ENCODE peak calls at places on chromosomes 4 and X, in four cellular contexts. F is A549, C is K562, R is GM12878. O is an unnamed sample.

GRCh38 chr4:87557348-87557747 is 28.2 kb upstream of the SPARCL1 start:
- DNase-seq in F (no peak), C (no peak), R (no peak), O (no peak)

GRCh38 chrX:56793112-56793430 is 64.0 kb downstream of the NBDY start:
- DNase-seq in F (no peak), C (no peak), R (no peak), O (no peak)

GRCh38 chrX:19849433-19850190 is 37.8 kb downstream of the SH3KBP1 start:
- DNase-seq in F (no peak), C (no peak), R (peak; percentile 67), O (no peak)

GRCh38 chr4:113739197-113739596 is 22.3 kb downstream of the CAMK2D start:
- DNase-seq in F (no peak), C (no peak), R (no peak), O (no peak)

GRCh38 chr4:57191523-57192034 is 81.4 kb upstream of the IGFBP7 start:
- DNase-seq in F (no peak), C (no peak), R (no peak), O (no peak)

GRCh38 chr4:106365613-106366012 is 3.0 kb downstream of the GIMD1 start:
- DNase-seq in F (peak; percentile 24), C (no peak), R (no peak), O (peak; percentile 89)

GRCh38 chr4:128583753-128584712 is 225.5 kb upstream of the JADE1 start:
- DNase-seq in F (no peak), C (no peak), R (no peak), O (no peak)

GRCh38 chr4:22573198-22573597 is 57.3 kb upstream of the ADGRA3 start:
- DNase-seq in F (no peak), C (no peak), R (no peak), O (no peak)

GRCh38 chr4:114281561-114281960 is 302.1 kb upstream of the ARSJ start:
- DNase-seq in F (no peak), C (no peak), R (no peak), O (no peak)

GRCh38 chrX:135737361-135738071 is 24.1 kb downstream of the CT45A1 start:
- DNase-seq in F (no peak), C (no peak), R (no peak), O (no peak)

GRCh38 chr4:38623260-38623659 is 40.7 kb upstream of the KLF3 start:
- DNase-seq in F (no peak), C (no peak), R (no peak), O (no peak)

GRCh38 chrX:34656842-34657780 is at the start of gene TMEM47:
- DNase-seq in F (peak; percentile 40), C (peak; percentile 42), R (no peak), O (no peak)

GRCh38 chrX:72031634-72032033 is 100.1 kb downstream of the RTL5 start:
- DNase-seq in F (no peak), C (no peak), R (no peak), O (no peak)

GRCh38 chr4:88792268-88792781 is 94.7 kb upstream of the NAP1L5 start:
- DNase-seq in F (peak; percentile 5), C (no peak), R (peak; percentile 16), O (peak; percentile 9)

GRCh38 chrX:103846395-103846794 is 14.3 kb upstream of the RAB9B start:
- DNase-seq in F (no peak), C (no peak), R (no peak), O (no peak)

GRCh38 chrX:103847174-103847870 is 15.3 kb upstream of the RAB9B start:
- DNase-seq in F (no peak), C (no peak), R (no peak), O (no peak)

GRCh38 chrX:103849558-103849957 is 17.5 kb upstream of the RAB9B start:
- DNase-seq in F (no peak), C (no peak), R (no peak), O (no peak)

GRCh38 chrX:103839404-103839803 is 7.3 kb upstream of the RAB9B start:
- DNase-seq in F (no peak), C (no peak), R (no peak), O (no peak)

DNA sequence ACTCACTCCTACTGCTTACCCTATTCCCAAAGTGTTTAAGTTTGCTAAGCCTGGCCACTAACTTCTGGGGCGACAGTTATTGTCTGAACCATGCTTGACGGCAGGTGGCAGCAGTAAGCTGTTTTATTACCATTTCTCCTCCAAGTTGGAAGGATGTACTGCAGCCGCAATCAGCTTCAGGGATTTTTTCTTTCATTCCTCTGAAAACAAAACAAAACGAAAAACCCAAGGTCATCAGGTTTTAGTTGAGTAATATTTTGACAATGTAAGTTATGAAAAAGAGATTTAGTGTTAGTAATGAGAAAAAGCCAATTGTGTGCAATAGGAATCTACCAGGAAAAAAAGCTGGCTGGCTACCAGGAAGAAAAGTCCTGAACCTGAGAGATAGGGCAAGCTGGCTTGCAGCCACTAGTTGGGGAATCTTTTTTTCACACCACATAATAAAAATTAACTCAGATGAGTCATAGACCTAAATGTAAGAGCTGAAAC is 13.2 kb upstream of the RAB9B start:
- DNase-seq in F (peak; percentile 44), C (peak; percentile 32), R (peak; percentile 33), O (peak; percentile 10)
- TF ChIP-seq CHD4 in F (no peak), C (no peak), R (no peak), O (no peak)

GRCh38 chr4:155679343-155679742 is 12.7 kb downstream of the GUCY1A1 start:
- DNase-seq in F (no peak), C (no peak), R (no peak), O (no peak)
- TF ChIP-seq CHD4 in F (no peak), C (no peak), R (no peak), O (no peak)

GRCh38 chr4:96102541-96103018 is 262.7 kb downstream of the PDHA2 start:
- DNase-seq in F (no peak), C (no peak), R (no peak), O (no peak)
- TF ChIP-seq CHD4 in F (no peak), C (no peak), R (no peak), O (no peak)

GRCh38 chr4:7415927-7416686 is 18.6 kb downstream of the PSAPL1 start:
- DNase-seq in F (no peak), C (no peak), R (no peak), O (no peak)
- TF ChIP-seq CHD4 in F (no peak), C (no peak), R (no peak), O (no peak)

GRCh38 chr4:24226667-24227066 is 336.8 kb upstream of the PPARGC1A start:
- DNase-seq in F (no peak), C (no peak), R (no peak), O (no peak)

GRCh38 chr4:24228692-24229091 is 338.8 kb upstream of the PPARGC1A start:
- DNase-seq in F (no peak), C (no peak), R (no peak), O (no peak)

GRCh38 chr4:24224446-24224845 is 334.6 kb upstream of the PPARGC1A start:
- DNase-seq in F (no peak), C (no peak), R (no peak), O (peak; percentile 7)

GRCh38 chr4:24229976-24230375 is 340.1 kb upstream of the PPARGC1A start:
- DNase-seq in F (no peak), C (no peak), R (no peak), O (no peak)

GRCh38 chr4:24226018-24226417 is 336.2 kb upstream of the PPARGC1A start:
- DNase-seq in F (no peak), C (no peak), R (no peak), O (no peak)
- TF ChIP-seq CHD4 in F (no peak), C (no peak), R (no peak), O (no peak)

DNA sequence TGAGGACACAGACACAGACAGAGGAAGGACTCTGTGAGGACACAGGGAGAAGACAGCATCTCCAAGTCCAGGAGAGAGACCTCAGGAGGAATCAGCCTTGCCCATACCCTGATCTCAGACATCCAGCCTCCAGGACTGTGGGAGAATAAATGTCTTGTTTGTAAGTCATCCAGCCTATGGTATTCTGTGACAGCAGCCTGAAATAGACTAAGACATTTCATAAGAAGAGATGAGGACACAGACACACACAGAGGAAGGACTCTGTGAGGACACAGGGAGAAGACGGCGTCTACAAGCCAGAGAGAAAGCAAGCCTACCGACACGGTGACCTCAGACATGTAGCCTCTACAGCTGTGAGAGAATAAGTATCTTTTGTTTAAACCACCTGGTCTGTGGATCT is 112.1 kb downstream of the DHRSX start:
- DNase-seq in F (no peak), C (no peak), R (no peak), O (no peak)
- TF ChIP-seq CHD4 in F (no peak), C (no peak), R (no peak), O (no peak)

GRCh38 chr4:42341518-42342026 is 55.7 kb upstream of the SHISA3 start:
- DNase-seq in F (no peak), C (no peak), R (no peak), O (no peak)
- TF ChIP-seq CHD4 in F (no peak), C (no peak), R (no peak), O (no peak)

GRCh38 chrX:46912098-46912672 is at the start of gene JADE3:
- DNase-seq in F (peak; percentile 61), C (peak; percentile 70), R (no peak), O (peak; percentile 55)

GRCh38 chrX:46916273-46916672 is 4.1 kb downstream of the JADE3 start:
- DNase-seq in F (no peak), C (no peak), R (no peak), O (no peak)

GRCh38 chrX:46912673-46913491 is 661 bp downstream of the JADE3 start:
- DNase-seq in F (peak; percentile 75), C (peak; percentile 18), R (no peak), O (peak; percentile 39)

GRCh38 chrX:46910415-46910814 is 1.8 kb upstream of the JADE3 start:
- DNase-seq in F (no peak), C (no peak), R (no peak), O (no peak)

GRCh38 chrX:46913710-46914109 is 1.5 kb downstream of the JADE3 start:
- DNase-seq in F (no peak), C (no peak), R (no peak), O (peak; percentile 39)
- TF ChIP-seq CHD4 in F (no peak), C (no peak), R (no peak), O (no peak)

GRCh38 chr4:5888222-5888701 is 4.6 kb downstream of the CRMP1 start:
- DNase-seq in F (no peak), C (peak; percentile 17), R (no peak), O (no peak)

GRCh38 chr4:5888706-5889696 is 3.9 kb downstream of the CRMP1 start:
- DNase-seq in F (no peak), C (no peak), R (no peak), O (no peak)

GRCh38 chr4:5892321-5893012 is 419 bp downstream of the CRMP1 start:
- DNase-seq in F (no peak), C (no peak), R (no peak), O (no peak)

GRCh38 chr4:5891563-5892320 is 1.1 kb downstream of the CRMP1 start:
- DNase-seq in F (no peak), C (no peak), R (no peak), O (no peak)

GRCh38 chr4:5890063-5890727 is 2.7 kb downstream of the CRMP1 start:
- DNase-seq in F (no peak), C (no peak), R (no peak), O (no peak)
- TF ChIP-seq CHD4 in F (no peak), C (no peak), R (no peak), O (no peak)

O was measured in HepG2.